ENCODE peak calls at places on chromosomes 1 and 21, in nine cellular contexts. X is transverse colon, Y is amygdala, R is coronary artery, Z is colonic mucosa, U is KBM-7, C is fibroblast of lung, M is ureter, E is body of pancreas. P is an unnamed sample.

GRCh38 chr1:155859881-155860841 is 794 bp downstream of the SYT11 start:
- DNase-seq in X (peak), Y (peak), R (peak), Z (peak), U (peak), C (peak), M (peak), E (peak), P (peak)

GRCh38 chr1:88985033-88985432 is 7.4 kb downstream of the KYAT3 start:
- DNase-seq in X (no peak), Y (no peak), R (no peak), Z (peak), U (no peak), C (peak), M (no peak), E (peak), P (no peak)

GRCh38 chr1:24641646-24642151 is 1.4 kb upstream of the SRRM1 start:
- DNase-seq in X (peak), Y (peak), R (no peak), Z (peak), U (peak), C (peak), M (peak), E (peak), P (peak)

GRCh38 chr1:70467531-70467930 is 56.5 kb downstream of the CTH start:
- DNase-seq in X (no peak), Y (no peak), R (no peak), Z (no peak), U (no peak), C (no peak), M (no peak), E (no peak), P (no peak)

GRCh38 chr1:44808063-44808937 is at the start of gene BTBD19:
- DNase-seq in X (peak), Y (peak), R (peak), Z (peak), U (peak), C (peak), M (peak), E (peak), P (peak)

GRCh38 chr1:39990428-39990827 is 35.5 kb downstream of the MFSD2A start:
- DNase-seq in X (no peak), Y (no peak), R (no peak), Z (no peak), U (no peak), C (no peak), M (no peak), E (no peak), P (no peak)

GRCh38 chr1:13816016-13816760 is 116.2 kb downstream of the PRDM2 start:
- DNase-seq in X (no peak), Y (no peak), R (peak), Z (no peak), U (no peak), C (no peak), M (no peak), E (no peak), P (no peak)

GRCh38 chr1:47593001-47593568 is 155.2 kb downstream of the FOXD2 start:
- DNase-seq in X (no peak), Y (no peak), R (no peak), Z (no peak), U (no peak), C (no peak), M (no peak), E (no peak), P (peak)

GRCh38 chr1:220370041-220370700 is 97.9 kb upstream of the RAB3GAP2 start:
- DNase-seq in X (no peak), Y (no peak), R (no peak), Z (no peak), U (no peak), C (peak), M (no peak), E (no peak), P (peak)

GRCh38 chr1:76075877-76076276 is 1.3 kb downstream of the ST6GALNAC3 start:
- DNase-seq in X (no peak), Y (no peak), R (no peak), Z (no peak), U (peak), C (peak), M (no peak), E (no peak), P (no peak)

GRCh38 chr21:17466166-17466565 is 46.7 kb upstream of the CXADR start:
- DNase-seq in X (peak), Y (no peak), R (no peak), Z (peak), U (no peak), C (peak), M (no peak), E (no peak), P (no peak)

GRCh38 chr1:206589206-206589605 is 23.1 kb downstream of the EIF2D start:
- DNase-seq in X (no peak), Y (no peak), R (no peak), Z (no peak), U (no peak), C (peak), M (no peak), E (no peak), P (no peak)